ENCODE peak calls at places on chromosomes 13 and 19, in four cellular contexts. W, A, V and O are unnamed samples.

GRCh38 chr19:48543121-48543710 is 8.8 kb upstream of the SULT2B1 start:
- DNase-seq in W (no peak), V (peak), A (no peak), O (no peak)

GRCh38 chr13:41622545-41623429 is 165.4 kb downstream of the RGCC start:
- DNase-seq in W (no peak), V (peak), A (no peak), O (no peak)

GRCh38 chr19:57395710-57396109 is 6.1 kb downstream of the ZNF548 start:
- DNase-seq in A (no peak), W (no peak), V (no peak), O (no peak)

GRCh38 chr13:96093296-96094006 is 3.5 kb downstream of the HS6ST3 start:
- DNase-seq in W (no peak), A (no peak), V (no peak), O (no peak)

GRCh38 chr13:95122063-95122462 is 179.2 kb downstream of the ABCC4 start:
- DNase-seq in A (no peak), V (peak), W (no peak), O (no peak)

GRCh38 chr13:25217023-25217909 is 45.2 kb upstream of the AMER2 start:
- DNase-seq in A (no peak), W (no peak), V (peak), O (no peak)

GRCh38 chr13:40490086-40490723 is 176.2 kb downstream of the FOXO1 start:
- DNase-seq in V (no peak), W (no peak), A (no peak), O (no peak)

GRCh38 chr19:34998777-34999497 is 1.2 kb upstream of the GRAMD1A start:
- DNase-seq in V (no peak), A (no peak), W (no peak), O (no peak)

GRCh38 chr13:30308548-30308947 is 1.2 kb upstream of the KATNAL1 start:
- DNase-seq in W (no peak), V (peak), A (no peak), O (no peak)

GRCh38 chr13:23969672-23970071 is 72.4 kb upstream of the C1QTNF9B start:
- DNase-seq in V (no peak), A (no peak), W (no peak), O (no peak)

GRCh38 chr19:49808762-49809154 is 4.3 kb downstream of the FUZ start:
- DNase-seq in W (peak), V (peak), A (peak), O (peak)

GRCh38 chr13:102913924-102914628 is 68.2 kb downstream of the ERCC5 start:
- DNase-seq in A (no peak), W (no peak), V (peak), O (no peak)

GRCh38 chr19:35240322-35240721 is 8.5 kb upstream of the LSR start:
- DNase-seq in A (no peak), V (no peak), W (no peak), O (no peak)